ENCODE peak calls at places on chromosomes 7 and 10, in four cellular contexts. I is ovary, Y is fibroblast of lung, J is breast epithelium. E is an unnamed sample. For H3K4me1, the result is how much of the 10 kb centered on the place peaks cover.

GRCh38 chr7:152465118-152465387 is 29.2 kb upstream of the KMT2C start:
- DNase-seq in I (no peak), J (no peak), Y (no peak), E (no peak)

GRCh38 chr10:29057712-29058426 is 231.0 kb upstream of the LYZL1 start:
- DNase-seq in I (peak), Y (peak), J (no peak), E (no peak)

GRCh38 chr10:27464993-27465392 is 39.1 kb upstream of the RAB18 start:
- DNase-seq in Y (no peak), J (no peak), I (no peak), E (no peak)

GRCh38 chr7:27897001-27897400 is 157.0 kb downstream of the TAX1BP1 start:
- DNase-seq in J (no peak), Y (peak), I (no peak), E (no peak)

GRCh38 chr10:52706347-52707070 is 66.1 kb downstream of the MBL2 start:
- DNase-seq in J (no peak), I (no peak), Y (no peak), E (no peak)

GRCh38 chr7:47492720-47493119 is 89.2 kb downstream of the TNS3 start:
- DNase-seq in Y (no peak), I (no peak), J (no peak), E (no peak)

GRCh38 chr7:116653204-116653603 is 18.8 kb upstream of the MET start:
- DNase-seq in I (no peak), J (no peak), Y (peak), E (no peak)

GRCh38 chr10:101072923-101073322 is 11.1 kb downstream of the KAZALD1 start:
- DNase-seq in J (no peak), Y (no peak), I (no peak), E (no peak)

GRCh38 chr10:103047381-103047780 is 129.3 kb downstream of the CNNM2 start:
- DNase-seq in J (no peak), Y (no peak), I (no peak), E (no peak)

GRCh38 chr10:7417103-7417623 is 6.3 kb upstream of the SFMBT2 start:
- DNase-seq in J (no peak), I (no peak), Y (peak), E (no peak)

GRCh38 chr7:78134256-78134655 is 335.7 kb downstream of the PHTF2 start:
- DNase-seq in J (no peak), I (no peak), Y (peak), E (no peak)

GRCh38 chr7:54354436-54354835 is 187.7 kb upstream of the VSTM2A start:
- DNase-seq in I (no peak), J (no peak), Y (no peak), E (no peak)

GRCh38 chr7:96407427-96407826 is 85.5 kb upstream of the SLC25A13 start:
- DNase-seq in I (no peak), Y (no peak), J (no peak), E (no peak)

GRCh38 chr7:150903627-150904026 is 51.3 kb downstream of the AOC1 start:
- DNase-seq in Y (peak), J (no peak), I (no peak), E (peak)

GRCh38 chr7:91683823-91684222 is 196.7 kb downstream of the MTERF1 start:
- DNase-seq in Y (peak), J (no peak), I (no peak), E (no peak)

GRCh38 chr10:126405239-126405785 is 17.0 kb upstream of the ADAM12 start:
- DNase-seq in I (no peak), J (no peak), Y (no peak), E (no peak)

GRCh38 chr7:8035647-8036518 is 67.3 kb downstream of the GLCCI1 start:
- DNase-seq in I (no peak), J (no peak), Y (peak), E (no peak)

GRCh38 chr7:15783971-15784693 is 97.6 kb upstream of the MEOX2 start:
- DNase-seq in J (no peak), I (no peak), Y (no peak), E (no peak)

GRCh38 chr10:86599729-86600128 is 54.6 kb upstream of the OPN4 start:
- DNase-seq in J (no peak), I (no peak), Y (no peak), E (no peak)

GRCh38 chr7:148567524-148567923 is 23.0 kb upstream of the C7orf33 start:
- DNase-seq in Y (no peak), J (no peak), I (no peak), E (no peak)

GRCh38 chr10:48439031-48439430 is 132.6 kb downstream of the MAPK8 start:
- DNase-seq in Y (peak), J (no peak), I (no peak), E (no peak)

GRCh38 chr10:78925800-78926319 is 142.9 kb upstream of the ZMIZ1 start:
- DNase-seq in Y (peak), I (no peak), J (no peak), E (no peak)

GRCh38 chr7:99290980-99291607 is 18.5 kb downstream of the MYH16 start:
- DNase-seq in I (no peak), J (no peak), Y (peak), E (no peak)

GRCh38 chr7:155858521-155859061 is 46.3 kb upstream of the SHH start:
- DNase-seq in J (no peak), I (no peak), Y (peak), E (no peak)

GRCh38 chr10:133150656-133151055 is 9.4 kb upstream of the KNDC1 start:
- DNase-seq in Y (no peak), J (peak), I (no peak), E (no peak)

GRCh38 chr7:16839646-16840045 is 34.8 kb upstream of the AGR2 start:
- DNase-seq in J (no peak), Y (no peak), I (no peak), E (no peak)

GRCh38 chr7:145065451-145065850 is 229.6 kb upstream of the TPK1 start:
- DNase-seq in Y (no peak), I (no peak), J (no peak), E (no peak)

GRCh38 chr7:64614812-64615211 is 51.1 kb upstream of the ZNF107 start:
- DNase-seq in I (no peak), J (no peak), Y (no peak), E (no peak)

GRCh38 chr10:70681731-70682005 is 9.4 kb downstream of the ADAMTS14 start:
- DNase-seq in J (no peak), Y (no peak), I (no peak), E (no peak)

GRCh38 chr7:146116452-146117219 is at the start of gene CNTNAP2:
- DNase-seq in Y (peak), J (no peak), I (no peak), E (no peak)

GRCh38 chr7:120805636-120806388 is 52.1 kb downstream of the TSPAN12 start:
- DNase-seq in Y (peak), J (no peak), I (peak), E (peak)

GRCh38 chr7:113085781-113086390 is 741 bp downstream of the GPR85 start:
- DNase-seq in I (no peak), J (no peak), Y (peak), E (no peak)

GRCh38 chr10:129614341-129614740 is 147.3 kb downstream of the MGMT start:
- DNase-seq in I (peak), J (no peak), Y (no peak), E (no peak)

GRCh38 chr10:98285416-98285815 is 17.4 kb upstream of the LOXL4 start:
- DNase-seq in I (no peak), J (no peak), Y (peak), E (no peak)

GRCh38 chr10:132065491-132066105 is at the start of gene JAKMIP3:
- DNase-seq in J (no peak), I (peak), Y (peak), E (peak)

GRCh38 chr10:17905491-17905890 is 46.2 kb upstream of the SLC39A12 start:
- DNase-seq in Y (peak), I (no peak), J (no peak), E (no peak)

GRCh38 chr10:118809821-118810220 is 55.1 kb upstream of the CACUL1 start:
- DNase-seq in I (no peak), Y (no peak), J (no peak), E (peak)

GRCh38 chr10:48205918-48206317 is 68.6 kb downstream of the FRMPD2 start:
- DNase-seq in I (no peak), Y (no peak), J (no peak), E (no peak)

GRCh38 chr7:57218196-57218716 is 86.0 kb upstream of the ZNF479 start:
- DNase-seq in I (no peak), Y (no peak), J (peak), E (no peak)

DNA sequence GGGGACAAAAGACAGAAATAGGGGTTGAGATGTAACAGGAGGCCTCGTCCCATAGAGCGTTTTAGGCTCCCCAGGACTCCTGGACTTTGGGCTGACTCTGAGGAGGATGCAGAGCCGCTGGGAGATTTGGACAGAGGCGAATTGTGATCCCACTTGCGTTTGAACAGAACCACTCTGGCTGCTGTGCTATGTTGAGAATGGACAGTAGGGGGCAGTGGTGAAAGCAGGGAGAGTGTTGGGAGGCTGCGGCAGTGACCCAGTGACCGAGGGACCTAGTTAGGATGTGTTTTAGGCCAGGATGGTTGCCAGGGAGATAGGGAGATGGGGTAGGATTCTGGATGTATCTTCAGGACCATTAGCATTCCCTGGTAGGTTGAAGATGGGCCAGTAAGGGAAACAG is 271.6 kb downstream of the CCDC3 start:
- DNase-seq in I (no peak), J (no peak), Y (no peak), E (no peak)
- TF ChIP-seq CTCF in I (no peak), J (no peak), Y (no peak), E (no peak)

GRCh38 chr7:106418526-106418925 is 133.7 kb upstream of the NAMPT start:
- DNase-seq in Y (peak), J (no peak), I (no peak), E (no peak)
- H3K27ac ChIP-seq in Y (no peak), J (peak), I (no peak), E (peak)

GRCh38 chr10:75432176-75432575 is 752 bp downstream of the LRMDA start:
- DNase-seq in I (peak), Y (no peak), J (no peak), E (peak)
- H3K4me1 ChIP-seq in I (under half), Y (under half), J (under half), E (under half)

DNA sequence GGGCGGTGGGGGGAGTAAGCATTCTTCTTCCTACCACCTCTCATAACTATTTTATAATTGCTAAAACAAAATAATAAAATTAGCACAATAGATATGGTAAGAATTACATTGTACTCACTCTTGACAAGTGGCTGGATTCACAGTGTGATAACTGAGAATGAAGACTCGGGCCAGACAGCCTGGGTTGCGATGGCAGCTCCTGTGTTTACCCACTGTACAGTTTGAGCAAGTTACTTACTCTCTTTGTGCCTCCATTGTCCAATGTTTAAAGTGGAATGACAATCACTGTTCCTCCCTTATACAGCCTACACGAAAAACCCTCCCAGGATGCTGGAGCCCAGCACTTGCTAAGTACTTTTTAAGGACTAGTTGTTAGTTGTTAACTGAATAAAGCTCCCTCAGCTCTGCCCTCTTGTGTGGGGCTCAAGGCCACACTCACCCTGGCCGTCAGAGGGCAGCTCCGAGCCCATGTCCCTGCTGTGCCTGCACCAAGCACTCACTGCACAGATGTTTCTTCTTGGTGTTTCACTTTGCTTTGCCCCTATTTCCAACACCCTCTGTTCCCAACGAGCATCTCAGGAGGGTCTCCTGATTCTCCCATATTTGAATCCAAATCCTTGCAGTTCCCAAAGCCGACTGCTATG is 56.4 kb upstream of the NPS start:
- DNase-seq in I (no peak), Y (no peak), J (no peak), E (no peak)
- TF ChIP-seq CTCF in I (no peak), Y (no peak), J (no peak), E (no peak)

GRCh38 chr10:4865945-4866661 is 40.1 kb downstream of the AKR1E2 start:
- DNase-seq in Y (no peak), J (no peak), I (no peak), E (no peak)

GRCh38 chr10:4868357-4868657 is 42.3 kb downstream of the AKR1E2 start:
- DNase-seq in I (no peak), Y (no peak), J (no peak), E (no peak)

GRCh38 chr10:4867520-4868356 is 41.7 kb downstream of the AKR1E2 start:
- DNase-seq in J (no peak), Y (no peak), I (no peak), E (no peak)

GRCh38 chr10:4867109-4867519 is 41.1 kb downstream of the AKR1E2 start:
- DNase-seq in I (no peak), J (no peak), Y (no peak), E (no peak)
- H3K27ac ChIP-seq in I (no peak), J (no peak), Y (no peak), E (no peak)

GRCh38 chr10:71711052-71711623 is 8.4 kb downstream of the C10orf105 start:
- DNase-seq in Y (no peak), J (no peak), I (peak), E (no peak)
- H3K4me1 ChIP-seq in Y (under half), J (under half), I (under half), E (under half)

GRCh38 chr7:87217983-87218653 is 1.4 kb downstream of the TMEM243 start:
- DNase-seq in I (no peak), Y (no peak), J (no peak), E (no peak)

GRCh38 chr7:87218941-87219544 is 489 bp downstream of the TMEM243 start:
- DNase-seq in Y (peak), I (peak), J (no peak), E (peak)

GRCh38 chr7:87220026-87220733 is 648 bp upstream of the TMEM243 start:
- DNase-seq in I (peak), Y (peak), J (peak), E (peak)

GRCh38 chr7:87220734-87221215 is 1.2 kb upstream of the TMEM243 start:
- DNase-seq in J (no peak), Y (peak), I (peak), E (no peak)

GRCh38 chr7:87219545-87220025 is at the start of gene TMEM243:
- DNase-seq in Y (peak), I (peak), J (peak), E (peak)
- TF ChIP-seq CTCF in Y (no peak), I (peak), J (no peak), E (no peak)

GRCh38 chr10:20415684-20416083 is 481.4 kb downstream of the NEBL start:
- DNase-seq in Y (no peak), I (no peak), J (no peak), E (no peak)
- H3K27ac ChIP-seq in Y (no peak), I (no peak), J (no peak), E (no peak)

GRCh38 chr7:962401-963081 is 8.1 kb upstream of the ADAP1 start:
- DNase-seq in I (peak), J (no peak), Y (no peak), E (peak)
- H3K4me1 ChIP-seq in I (under half), J (under half), Y (under half), E (under half)

DNA sequence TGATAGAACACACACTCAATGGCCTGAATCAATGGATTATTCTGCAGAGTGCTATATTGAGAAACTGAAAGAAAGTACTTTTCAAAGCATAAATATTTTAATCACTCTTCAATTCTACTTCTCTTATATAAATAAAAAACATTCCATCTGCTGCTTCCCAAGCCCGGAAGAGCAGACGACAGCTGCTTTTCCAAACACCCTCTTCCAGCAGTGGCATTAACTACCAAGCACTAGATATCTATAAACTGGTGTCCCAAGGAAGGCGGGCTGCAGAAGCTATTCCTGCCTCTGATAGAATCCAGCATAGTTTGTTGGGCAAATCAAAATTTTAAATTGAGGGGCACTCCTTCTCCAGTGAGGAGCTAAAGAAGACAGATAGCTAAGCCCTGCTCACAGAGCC is 285.0 kb upstream of the AOAH start:
- DNase-seq in I (no peak), J (no peak), Y (no peak), E (no peak)
- TF ChIP-seq CTCF in I (no peak), J (no peak), Y (no peak), E (no peak)